ENCODE peak calls at places on chromosomes 11 and 22, in ten cellular contexts. One of them, this sample, is unnamed.
A peak's percentile ranks its signal among the peaks of the same experiment; 100 is the strongest.

GRCh38 chr22:27468712-27469111 is 332.8 kb downstream of the MN1 start:
- DNase-seq in right lobe of liver: no peak
- DNase-seq in heart left ventricle: no peak
- DNase-seq in breast epithelium: no peak
- DNase-seq in Peyer's patch: no peak
- DNase-seq in HCT116: no peak
- DNase-seq in tibial nerve: no peak
- DNase-seq in spleen: no peak
- DNase-seq in uterus: no peak
- DNase-seq in IMR-90: no peak
- DNase-seq in this sample: no peak

GRCh38 chr11:121575963-121576290 is 123.2 kb upstream of the SORL1-AS1 start:
- DNase-seq in right lobe of liver: no peak
- DNase-seq in heart left ventricle: no peak
- DNase-seq in breast epithelium: no peak
- DNase-seq in Peyer's patch: no peak
- DNase-seq in HCT116: no peak
- DNase-seq in tibial nerve: no peak
- DNase-seq in spleen: no peak
- DNase-seq in uterus: no peak
- DNase-seq in IMR-90: no peak
- DNase-seq in this sample: no peak

GRCh38 chr11:69375316-69376154 is 81.6 kb downstream of the MYEOV start:
- DNase-seq in right lobe of liver: no peak
- DNase-seq in heart left ventricle: peak; percentile 23
- DNase-seq in breast epithelium: no peak
- DNase-seq in Peyer's patch: no peak
- DNase-seq in HCT116: no peak
- DNase-seq in tibial nerve: no peak
- DNase-seq in spleen: peak; percentile 66
- DNase-seq in uterus: no peak
- DNase-seq in IMR-90: no peak
- DNase-seq in this sample: no peak

GRCh38 chr11:18692941-18693760 is 5.4 kb upstream of the TMEM86A start:
- DNase-seq in right lobe of liver: peak; percentile 57
- DNase-seq in heart left ventricle: no peak
- DNase-seq in breast epithelium: no peak
- DNase-seq in Peyer's patch: no peak
- DNase-seq in HCT116: no peak
- DNase-seq in tibial nerve: no peak
- DNase-seq in spleen: no peak
- DNase-seq in uterus: no peak
- DNase-seq in IMR-90: no peak
- DNase-seq in this sample: no peak

GRCh38 chr11:67576742-67577475 is 6.7 kb upstream of the GSTP1 start:
- DNase-seq in right lobe of liver: no peak
- DNase-seq in heart left ventricle: no peak
- DNase-seq in breast epithelium: no peak
- DNase-seq in Peyer's patch: no peak
- DNase-seq in HCT116: no peak
- DNase-seq in tibial nerve: no peak
- DNase-seq in spleen: no peak
- DNase-seq in uterus: no peak
- DNase-seq in IMR-90: no peak
- DNase-seq in this sample: no peak

GRCh38 chr22:24088796-24089195 is 77.7 kb downstream of the CABIN1 start:
- DNase-seq in right lobe of liver: no peak
- DNase-seq in heart left ventricle: no peak
- DNase-seq in breast epithelium: no peak
- DNase-seq in Peyer's patch: no peak
- DNase-seq in HCT116: no peak
- DNase-seq in tibial nerve: no peak
- DNase-seq in spleen: peak; percentile 9
- DNase-seq in uterus: no peak
- DNase-seq in IMR-90: peak; percentile 55
- DNase-seq in this sample: no peak

GRCh38 chr11:47466701-47467250 is 17.8 kb upstream of the RAPSN start:
- DNase-seq in right lobe of liver: peak; percentile 65
- DNase-seq in heart left ventricle: peak; percentile 58
- DNase-seq in breast epithelium: no peak
- DNase-seq in Peyer's patch: no peak
- DNase-seq in HCT116: no peak
- DNase-seq in tibial nerve: no peak
- DNase-seq in spleen: peak; percentile 77
- DNase-seq in uterus: peak; percentile 36
- DNase-seq in IMR-90: no peak
- DNase-seq in this sample: no peak

GRCh38 chr11:68009391-68010000 is 631 bp upstream of the ALDH3B1 start:
- DNase-seq in right lobe of liver: peak; percentile 24
- DNase-seq in heart left ventricle: no peak
- DNase-seq in breast epithelium: no peak
- DNase-seq in Peyer's patch: peak; percentile 57
- DNase-seq in HCT116: no peak
- DNase-seq in tibial nerve: no peak
- DNase-seq in spleen: no peak
- DNase-seq in uterus: no peak
- DNase-seq in IMR-90: peak; percentile 53
- DNase-seq in this sample: no peak

GRCh38 chr11:82818399-82819043 is 81.7 kb downstream of the PRCP start:
- DNase-seq in right lobe of liver: no peak
- DNase-seq in heart left ventricle: no peak
- DNase-seq in breast epithelium: no peak
- DNase-seq in Peyer's patch: no peak
- DNase-seq in HCT116: no peak
- DNase-seq in tibial nerve: no peak
- DNase-seq in spleen: no peak
- DNase-seq in uterus: no peak
- DNase-seq in IMR-90: no peak
- DNase-seq in this sample: no peak

GRCh38 chr11:134014502-134014901 is 54.4 kb upstream of the JAM3 start:
- DNase-seq in right lobe of liver: no peak
- DNase-seq in heart left ventricle: peak; percentile 62
- DNase-seq in breast epithelium: no peak
- DNase-seq in Peyer's patch: no peak
- DNase-seq in HCT116: no peak
- DNase-seq in tibial nerve: no peak
- DNase-seq in spleen: no peak
- DNase-seq in uterus: no peak
- DNase-seq in IMR-90: no peak
- DNase-seq in this sample: no peak

GRCh38 chr22:39474351-39474991 is 17.7 kb downstream of the MGAT3 start:
- DNase-seq in right lobe of liver: no peak
- DNase-seq in heart left ventricle: no peak
- DNase-seq in breast epithelium: no peak
- DNase-seq in Peyer's patch: no peak
- DNase-seq in HCT116: no peak
- DNase-seq in tibial nerve: no peak
- DNase-seq in spleen: no peak
- DNase-seq in uterus: no peak
- DNase-seq in IMR-90: peak; percentile 18
- DNase-seq in this sample: no peak

GRCh38 chr22:39473856-39474255 is 17.0 kb downstream of the MGAT3 start:
- DNase-seq in right lobe of liver: no peak
- DNase-seq in heart left ventricle: no peak
- DNase-seq in breast epithelium: no peak
- DNase-seq in Peyer's patch: no peak
- DNase-seq in HCT116: no peak
- DNase-seq in tibial nerve: no peak
- DNase-seq in spleen: no peak
- DNase-seq in uterus: no peak
- DNase-seq in IMR-90: no peak
- DNase-seq in this sample: no peak

GRCh38 chr22:39471421-39472141 is 14.8 kb downstream of the MGAT3 start:
- DNase-seq in right lobe of liver: no peak
- DNase-seq in heart left ventricle: peak; percentile 74
- DNase-seq in breast epithelium: no peak
- DNase-seq in Peyer's patch: peak; percentile 48
- DNase-seq in HCT116: no peak
- DNase-seq in tibial nerve: no peak
- DNase-seq in spleen: no peak
- DNase-seq in uterus: no peak
- DNase-seq in IMR-90: peak; percentile 51
- DNase-seq in this sample: no peak

GRCh38 chr22:39470462-39471335 is 13.9 kb downstream of the MGAT3 start:
- DNase-seq in right lobe of liver: no peak
- DNase-seq in heart left ventricle: no peak
- DNase-seq in breast epithelium: no peak
- DNase-seq in Peyer's patch: no peak
- DNase-seq in HCT116: no peak
- DNase-seq in tibial nerve: no peak
- DNase-seq in spleen: no peak
- DNase-seq in uterus: no peak
- DNase-seq in IMR-90: no peak
- DNase-seq in this sample: no peak

GRCh38 chr22:39472570-39473556 is 16.1 kb downstream of the MGAT3 start:
- DNase-seq in right lobe of liver: no peak
- DNase-seq in heart left ventricle: no peak
- DNase-seq in breast epithelium: no peak
- DNase-seq in Peyer's patch: peak; percentile 65
- DNase-seq in HCT116: no peak
- DNase-seq in tibial nerve: no peak
- DNase-seq in spleen: no peak
- DNase-seq in uterus: no peak
- DNase-seq in IMR-90: no peak
- DNase-seq in this sample: no peak
- TF ChIP-seq POLR2A in right lobe of liver: no peak
- TF ChIP-seq POLR2A in heart left ventricle: no peak
- TF ChIP-seq POLR2A in breast epithelium: no peak
- TF ChIP-seq POLR2A in Peyer's patch: peak; percentile 97
- TF ChIP-seq POLR2A in HCT116: no peak
- TF ChIP-seq POLR2A in tibial nerve: no peak
- TF ChIP-seq POLR2A in spleen: no peak
- TF ChIP-seq POLR2A in uterus: no peak
- TF ChIP-seq POLR2A in IMR-90: no peak
- TF ChIP-seq POLR2A in this sample: no peak

GRCh38 chr11:8917157-8917820 is 6.3 kb downstream of the AKIP1 start:
- DNase-seq in right lobe of liver: no peak
- DNase-seq in heart left ventricle: no peak
- DNase-seq in breast epithelium: peak; percentile 83
- DNase-seq in Peyer's patch: no peak
- DNase-seq in HCT116: no peak
- DNase-seq in tibial nerve: no peak
- DNase-seq in spleen: no peak
- DNase-seq in uterus: no peak
- DNase-seq in IMR-90: peak; percentile 93
- DNase-seq in this sample: peak; percentile 44
- H3K4me3 ChIP-seq in right lobe of liver: no peak overlapping the region
- H3K4me3 ChIP-seq in heart left ventricle: no peak overlapping the region
- H3K4me3 ChIP-seq in breast epithelium: no peak overlapping the region
- H3K4me3 ChIP-seq in Peyer's patch: no peak overlapping the region
- H3K4me3 ChIP-seq in HCT116: no peak overlapping the region
- H3K4me3 ChIP-seq in tibial nerve: no peak overlapping the region
- H3K4me3 ChIP-seq in spleen: no peak overlapping the region
- H3K4me3 ChIP-seq in uterus: no peak overlapping the region
- H3K4me3 ChIP-seq in IMR-90: no peak overlapping the region
- H3K4me3 ChIP-seq in this sample: no peak overlapping the region

GRCh38 chr22:49037701-49038245 is 789.9 kb downstream of the BRD1 start:
- DNase-seq in right lobe of liver: no peak
- DNase-seq in heart left ventricle: no peak
- DNase-seq in breast epithelium: no peak
- DNase-seq in Peyer's patch: no peak
- DNase-seq in HCT116: no peak
- DNase-seq in tibial nerve: no peak
- DNase-seq in spleen: peak; percentile 70
- DNase-seq in uterus: no peak
- DNase-seq in IMR-90: no peak
- DNase-seq in this sample: no peak

GRCh38 chr22:49040111-49040510 is 787.6 kb downstream of the BRD1 start:
- DNase-seq in right lobe of liver: no peak
- DNase-seq in heart left ventricle: no peak
- DNase-seq in breast epithelium: no peak
- DNase-seq in Peyer's patch: no peak
- DNase-seq in HCT116: no peak
- DNase-seq in tibial nerve: no peak
- DNase-seq in spleen: no peak
- DNase-seq in uterus: no peak
- DNase-seq in IMR-90: no peak
- DNase-seq in this sample: no peak

GRCh38 chr22:49040754-49041467 is 786.8 kb downstream of the BRD1 start:
- DNase-seq in right lobe of liver: no peak
- DNase-seq in heart left ventricle: no peak
- DNase-seq in breast epithelium: no peak
- DNase-seq in Peyer's patch: no peak
- DNase-seq in HCT116: no peak
- DNase-seq in tibial nerve: no peak
- DNase-seq in spleen: no peak
- DNase-seq in uterus: no peak
- DNase-seq in IMR-90: no peak
- DNase-seq in this sample: no peak

GRCh38 chr22:49042066-49042465 is 785.6 kb downstream of the BRD1 start:
- DNase-seq in right lobe of liver: no peak
- DNase-seq in heart left ventricle: no peak
- DNase-seq in breast epithelium: no peak
- DNase-seq in Peyer's patch: no peak
- DNase-seq in HCT116: no peak
- DNase-seq in tibial nerve: no peak
- DNase-seq in spleen: no peak
- DNase-seq in uterus: no peak
- DNase-seq in IMR-90: no peak
- DNase-seq in this sample: no peak

GRCh38 chr22:49039625-49040024 is 788.0 kb downstream of the BRD1 start:
- DNase-seq in right lobe of liver: no peak
- DNase-seq in heart left ventricle: no peak
- DNase-seq in breast epithelium: no peak
- DNase-seq in Peyer's patch: no peak
- DNase-seq in HCT116: no peak
- DNase-seq in tibial nerve: no peak
- DNase-seq in spleen: no peak
- DNase-seq in uterus: no peak
- DNase-seq in IMR-90: no peak
- DNase-seq in this sample: no peak
- H3K27me3 ChIP-seq in right lobe of liver: no peaks in the 10 kb centered on the region
- H3K27me3 ChIP-seq in heart left ventricle: no peaks in the 10 kb centered on the region
- H3K27me3 ChIP-seq in breast epithelium: no peaks in the 10 kb centered on the region
- H3K27me3 ChIP-seq in Peyer's patch: no peaks in the 10 kb centered on the region
- H3K27me3 ChIP-seq in HCT116: peaks cover 13% of the 10 kb centered on the region
- H3K27me3 ChIP-seq in tibial nerve: no peaks in the 10 kb centered on the region
- H3K27me3 ChIP-seq in spleen: peaks cover 22% of the 10 kb centered on the region
- H3K27me3 ChIP-seq in uterus: no peaks in the 10 kb centered on the region
- H3K27me3 ChIP-seq in IMR-90: no peaks in the 10 kb centered on the region
- H3K27me3 ChIP-seq in this sample: no peaks in the 10 kb centered on the region

GRCh38 chr11:106022795-106023275 is 795 bp upstream of the MSANTD4 start:
- DNase-seq in right lobe of liver: no peak
- DNase-seq in heart left ventricle: no peak
- DNase-seq in breast epithelium: no peak
- DNase-seq in Peyer's patch: no peak
- DNase-seq in HCT116: no peak
- DNase-seq in tibial nerve: no peak
- DNase-seq in spleen: no peak
- DNase-seq in uterus: no peak
- DNase-seq in IMR-90: no peak
- DNase-seq in this sample: no peak

GRCh38 chr11:106017088-106017487 is 5.0 kb downstream of the MSANTD4 start:
- DNase-seq in right lobe of liver: no peak
- DNase-seq in heart left ventricle: no peak
- DNase-seq in breast epithelium: no peak
- DNase-seq in Peyer's patch: no peak
- DNase-seq in HCT116: no peak
- DNase-seq in tibial nerve: no peak
- DNase-seq in spleen: no peak
- DNase-seq in uterus: no peak
- DNase-seq in IMR-90: no peak
- DNase-seq in this sample: no peak

GRCh38 chr11:106021181-106021966 is 666 bp downstream of the MSANTD4 start:
- DNase-seq in right lobe of liver: no peak
- DNase-seq in heart left ventricle: no peak
- DNase-seq in breast epithelium: no peak
- DNase-seq in Peyer's patch: peak; percentile 27
- DNase-seq in HCT116: no peak
- DNase-seq in tibial nerve: no peak
- DNase-seq in spleen: no peak
- DNase-seq in uterus: no peak
- DNase-seq in IMR-90: peak; percentile 56
- DNase-seq in this sample: no peak

GRCh38 chr11:106021967-106022794 is at the start of gene MSANTD4:
- DNase-seq in right lobe of liver: peak; percentile 98
- DNase-seq in heart left ventricle: peak; percentile 100
- DNase-seq in breast epithelium: peak; percentile 99
- DNase-seq in Peyer's patch: peak; percentile 96
- DNase-seq in HCT116: peak; percentile 98
- DNase-seq in tibial nerve: peak; percentile 98
- DNase-seq in spleen: peak; percentile 98
- DNase-seq in uterus: peak; percentile 100
- DNase-seq in IMR-90: peak; percentile 99
- DNase-seq in this sample: peak; percentile 99
- TF ChIP-seq POLR2A in right lobe of liver: peak; percentile 12
- TF ChIP-seq POLR2A in heart left ventricle: peak; percentile 26
- TF ChIP-seq POLR2A in breast epithelium: peak; percentile 28
- TF ChIP-seq POLR2A in Peyer's patch: no peak
- TF ChIP-seq POLR2A in HCT116: peak; percentile 30
- TF ChIP-seq POLR2A in tibial nerve: peak; percentile 20
- TF ChIP-seq POLR2A in spleen: no peak
- TF ChIP-seq POLR2A in uterus: no peak
- TF ChIP-seq POLR2A in IMR-90: no peak
- TF ChIP-seq POLR2A in this sample: no peak

This sample was measured in vagina.